ENCODE peak calls at places on chromosomes 16 and 17, in five cellular contexts. One of them, this sample, is unnamed. For H3K9me3, the result is how much of the 10 kb centered on the place peaks cover.

GRCh38 chr17:55705847-55706246 is 16.8 kb downstream of the TMEM100 start:
- DNase-seq in A549: peak
- DNase-seq in stomach: no peak
- DNase-seq in sigmoid colon: no peak
- DNase-seq in ovary: no peak
- DNase-seq in this sample: no peak

GRCh38 chr17:79035686-79036085 is 11.7 kb downstream of the C1QTNF1 start:
- DNase-seq in ovary: no peak
- DNase-seq in A549: no peak
- DNase-seq in sigmoid colon: no peak
- DNase-seq in stomach: no peak
- DNase-seq in this sample: no peak

GRCh38 chr16:29962344-29962994 is 590 bp downstream of the TMEM219 start:
- DNase-seq in stomach: peak
- DNase-seq in A549: peak
- DNase-seq in ovary: no peak
- DNase-seq in sigmoid colon: no peak
- DNase-seq in this sample: no peak

GRCh38 chr17:80465316-80465974 is 11.0 kb downstream of the NPTX1 start:
- DNase-seq in A549: no peak
- DNase-seq in stomach: no peak
- DNase-seq in ovary: no peak
- DNase-seq in sigmoid colon: no peak
- DNase-seq in this sample: no peak

GRCh38 chr17:77892469-77893143 is 65.9 kb upstream of the TNRC6C start:
- DNase-seq in sigmoid colon: peak
- DNase-seq in A549: no peak
- DNase-seq in stomach: no peak
- DNase-seq in ovary: no peak
- DNase-seq in this sample: no peak

GRCh38 chr17:51706098-51706497 is 445.8 kb downstream of the UTP18 start:
- DNase-seq in sigmoid colon: no peak
- DNase-seq in stomach: no peak
- DNase-seq in A549: no peak
- DNase-seq in ovary: no peak
- DNase-seq in this sample: no peak

GRCh38 chr17:82267575-82268379 is 5.7 kb downstream of the CSNK1D start:
- DNase-seq in sigmoid colon: peak
- DNase-seq in stomach: peak
- DNase-seq in A549: peak
- DNase-seq in ovary: peak
- DNase-seq in this sample: peak

GRCh38 chr17:50353600-50354195 is 7.8 kb downstream of the XYLT2 start:
- DNase-seq in ovary: no peak
- DNase-seq in stomach: peak
- DNase-seq in A549: no peak
- DNase-seq in sigmoid colon: peak
- DNase-seq in this sample: no peak

GRCh38 chr17:17999364-18000007 is 26.8 kb downstream of the DRC3 start:
- DNase-seq in ovary: no peak
- DNase-seq in stomach: no peak
- DNase-seq in A549: no peak
- DNase-seq in sigmoid colon: no peak
- DNase-seq in this sample: no peak

DNA sequence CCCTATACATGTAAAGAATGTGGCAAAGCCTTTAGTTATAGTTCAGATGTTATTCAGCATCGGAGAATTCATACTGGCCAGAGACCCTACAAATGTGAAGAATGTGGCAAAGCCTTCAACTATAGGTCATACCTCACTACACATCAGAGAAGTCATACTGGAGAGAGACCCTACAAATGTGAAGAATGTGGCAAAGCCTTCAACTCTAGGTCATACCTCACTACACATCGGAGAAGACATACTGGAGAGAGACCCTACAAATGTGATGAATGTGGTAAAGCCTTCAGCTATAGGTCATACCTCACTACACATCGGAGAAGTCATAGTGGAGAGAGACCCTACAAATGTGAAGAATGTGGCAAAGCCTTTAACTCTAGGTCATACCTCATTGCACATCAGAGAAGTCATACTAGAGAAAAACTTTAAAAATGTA is 42.5 kb downstream of the ZNF267 start:
- DNase-seq in ovary: no peak
- DNase-seq in stomach: no peak
- DNase-seq in sigmoid colon: no peak
- DNase-seq in A549: peak
- DNase-seq in this sample: no peak
- H3K9me3 ChIP-seq in ovary: under half
- H3K9me3 ChIP-seq in stomach: half or more
- H3K9me3 ChIP-seq in sigmoid colon: half or more
- H3K9me3 ChIP-seq in A549: half or more
- H3K9me3 ChIP-seq in this sample: half or more

GRCh38 chr16:87950765-87951549 is at the start of gene BANP:
- DNase-seq in sigmoid colon: peak
- DNase-seq in A549: peak
- DNase-seq in ovary: peak
- DNase-seq in stomach: peak
- DNase-seq in this sample: peak
- TF ChIP-seq EP300 in sigmoid colon: no peak
- TF ChIP-seq EP300 in A549: no peak
- TF ChIP-seq EP300 in ovary: no peak
- TF ChIP-seq EP300 in stomach: peak
- TF ChIP-seq EP300 in this sample: no peak

DNA sequence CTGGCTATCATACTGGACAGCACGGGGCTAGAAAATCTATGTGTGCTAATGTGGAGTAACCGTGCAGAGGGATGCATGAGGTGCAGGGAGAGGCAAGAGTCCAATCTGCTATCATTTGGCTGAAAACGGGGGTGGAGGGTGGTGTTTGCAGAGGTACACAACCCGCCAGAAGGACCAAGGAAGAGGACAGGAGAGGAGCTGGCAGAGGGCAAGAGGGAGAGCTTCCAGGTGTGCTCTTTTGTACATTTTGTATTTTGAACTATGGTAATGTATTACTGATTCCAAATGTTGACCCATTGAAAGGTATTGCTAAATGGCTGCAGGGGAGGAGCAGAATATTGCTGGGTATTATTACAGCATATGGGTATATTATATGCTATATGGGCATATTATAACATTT is 15.2 kb upstream of the NUBP1 start:
- DNase-seq in stomach: no peak
- DNase-seq in sigmoid colon: no peak
- DNase-seq in ovary: no peak
- DNase-seq in A549: no peak
- DNase-seq in this sample: no peak
- H3K9me3 ChIP-seq in stomach: under half
- H3K9me3 ChIP-seq in sigmoid colon: under half
- H3K9me3 ChIP-seq in ovary: under half
- H3K9me3 ChIP-seq in A549: under half
- H3K9me3 ChIP-seq in this sample: under half

GRCh38 chr17:2029911-2030778 is at the start of gene DPH1:
- DNase-seq in sigmoid colon: peak
- DNase-seq in A549: peak
- DNase-seq in ovary: peak
- DNase-seq in stomach: peak
- DNase-seq in this sample: peak
- TF ChIP-seq EP300 in sigmoid colon: no peak
- TF ChIP-seq EP300 in A549: no peak
- TF ChIP-seq EP300 in ovary: no peak
- TF ChIP-seq EP300 in stomach: no peak
- TF ChIP-seq EP300 in this sample: no peak

GRCh38 chr17:59626756-59627155 is 7.1 kb downstream of the CLTC start:
- DNase-seq in A549: no peak
- DNase-seq in sigmoid colon: no peak
- DNase-seq in ovary: no peak
- DNase-seq in stomach: no peak
- DNase-seq in this sample: no peak
- H3K9me3 ChIP-seq in A549: under half
- H3K9me3 ChIP-seq in sigmoid colon: under half
- H3K9me3 ChIP-seq in ovary: under half
- H3K9me3 ChIP-seq in stomach: under half
- H3K9me3 ChIP-seq in this sample: under half

GRCh38 chr17:59754547-59754946 is 47.1 kb downstream of the VMP1 start:
- DNase-seq in A549: peak
- DNase-seq in sigmoid colon: no peak
- DNase-seq in ovary: no peak
- DNase-seq in stomach: no peak
- DNase-seq in this sample: no peak
- TF ChIP-seq EP300 in A549: peak
- TF ChIP-seq EP300 in sigmoid colon: no peak
- TF ChIP-seq EP300 in ovary: no peak
- TF ChIP-seq EP300 in stomach: no peak
- TF ChIP-seq EP300 in this sample: no peak

GRCh38 chr17:22128171-22128570 is 435.8 kb downstream of the KCNJ18 start:
- DNase-seq in A549: no peak
- DNase-seq in sigmoid colon: no peak
- DNase-seq in ovary: no peak
- DNase-seq in stomach: no peak
- DNase-seq in this sample: no peak
- H3K9me3 ChIP-seq in A549: under half
- H3K9me3 ChIP-seq in sigmoid colon: under half
- H3K9me3 ChIP-seq in ovary: under half
- H3K9me3 ChIP-seq in stomach: under half
- H3K9me3 ChIP-seq in this sample: under half

DNA sequence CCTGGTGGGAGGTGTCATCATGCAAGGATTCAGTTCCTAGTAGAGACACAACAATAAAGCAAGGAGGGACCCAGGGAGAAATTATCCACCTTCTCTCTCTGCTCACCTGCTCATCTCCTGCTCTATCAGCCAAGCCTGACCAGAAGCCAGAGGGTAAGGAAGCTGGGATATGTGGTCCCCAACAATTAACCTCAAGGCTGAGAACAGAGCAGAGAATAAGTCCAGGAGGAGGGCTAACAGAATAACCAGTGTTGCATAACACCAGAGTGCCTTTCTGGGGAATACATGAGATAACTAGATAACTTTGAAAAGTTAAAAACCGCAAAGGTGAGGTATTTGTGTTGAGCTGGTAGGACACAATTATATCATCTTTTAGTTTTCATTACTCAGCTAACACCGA is 180.8 kb downstream of the SALL1 start:
- DNase-seq in stomach: no peak
- DNase-seq in ovary: no peak
- DNase-seq in sigmoid colon: no peak
- DNase-seq in A549: no peak
- DNase-seq in this sample: no peak
- TF ChIP-seq EP300 in stomach: no peak
- TF ChIP-seq EP300 in ovary: no peak
- TF ChIP-seq EP300 in sigmoid colon: no peak
- TF ChIP-seq EP300 in A549: no peak
- TF ChIP-seq EP300 in this sample: no peak

DNA sequence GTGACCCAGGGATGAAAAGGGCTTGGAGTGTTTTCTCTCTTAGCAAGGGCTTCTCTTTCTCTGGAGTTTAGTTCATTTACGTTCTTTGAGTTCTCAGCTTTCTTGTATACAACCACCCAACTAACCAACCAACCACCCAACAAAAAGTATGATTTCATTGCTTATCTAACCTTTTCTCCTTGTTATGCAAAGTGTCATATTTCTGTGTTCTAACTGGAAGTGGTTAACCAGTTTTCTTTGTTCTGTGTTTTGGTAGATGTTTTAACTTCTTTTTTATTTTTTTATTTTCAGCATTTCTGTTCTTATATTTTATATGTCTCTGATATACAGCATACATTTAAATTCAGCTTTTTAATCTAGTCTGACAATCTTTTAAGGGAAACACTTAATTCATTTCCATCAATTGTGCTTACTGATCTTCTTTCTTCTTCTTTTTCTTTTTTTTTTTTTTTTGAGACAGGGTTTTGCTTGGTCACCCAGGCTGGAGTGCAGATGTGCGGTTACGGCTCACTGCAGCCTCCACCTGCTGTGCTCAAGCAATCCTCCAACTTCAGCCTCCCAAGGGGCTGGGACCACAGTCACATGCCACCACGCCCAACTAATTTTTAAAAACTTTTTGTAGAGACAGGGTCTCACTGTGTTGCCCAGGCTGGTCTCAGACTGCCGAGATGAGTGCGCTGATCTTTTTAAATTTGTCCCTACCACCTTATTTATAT is 29.6 kb downstream of the NLK start:
- DNase-seq in stomach: no peak
- DNase-seq in sigmoid colon: no peak
- DNase-seq in ovary: no peak
- DNase-seq in A549: no peak
- DNase-seq in this sample: no peak
- H3K9me3 ChIP-seq in stomach: under half
- H3K9me3 ChIP-seq in sigmoid colon: under half
- H3K9me3 ChIP-seq in ovary: under half
- H3K9me3 ChIP-seq in A549: under half
- H3K9me3 ChIP-seq in this sample: under half